ENCODE peak calls at places on chromosomes 16 and 17, in six cellular contexts. One of them, this sample, is unnamed. For H3K4me1, the result is how much of the 10 kb centered on the place peaks cover.

GRCh38 chr17:75557075-75557851 is 30.3 kb upstream of the MYO15B start:
- DNase-seq in testis: no peak
- DNase-seq in mammary epithelial cell: peak
- DNase-seq in lung: peak
- DNase-seq in SK-N-SH: peak
- DNase-seq in PC-3: peak
- DNase-seq in this sample: peak

GRCh38 chr17:57988301-57989010 is 402 bp upstream of the VEZF1 start:
- DNase-seq in SK-N-SH: peak
- DNase-seq in lung: peak
- DNase-seq in mammary epithelial cell: peak
- DNase-seq in PC-3: peak
- DNase-seq in testis: peak
- DNase-seq in this sample: peak

GRCh38 chr17:13594762-13595697 is 6.7 kb downstream of the HS3ST3A1 start:
- DNase-seq in lung: peak
- DNase-seq in PC-3: peak
- DNase-seq in mammary epithelial cell: peak
- DNase-seq in testis: peak
- DNase-seq in SK-N-SH: peak
- DNase-seq in this sample: no peak

GRCh38 chr17:39904990-39905288 is 13.5 kb downstream of the GSDMB start:
- DNase-seq in SK-N-SH: no peak
- DNase-seq in mammary epithelial cell: no peak
- DNase-seq in PC-3: no peak
- DNase-seq in lung: no peak
- DNase-seq in testis: no peak
- DNase-seq in this sample: no peak

GRCh38 chr17:40371261-40371929 is 6.9 kb upstream of the GJD3 start:
- DNase-seq in SK-N-SH: peak
- DNase-seq in lung: no peak
- DNase-seq in PC-3: no peak
- DNase-seq in testis: no peak
- DNase-seq in mammary epithelial cell: no peak
- DNase-seq in this sample: no peak

GRCh38 chr17:74547736-74548135 is 1.8 kb upstream of the CD300C start:
- DNase-seq in mammary epithelial cell: no peak
- DNase-seq in PC-3: peak
- DNase-seq in testis: no peak
- DNase-seq in SK-N-SH: no peak
- DNase-seq in lung: no peak
- DNase-seq in this sample: peak

GRCh38 chr17:57818066-57818465 is 31.8 kb downstream of the MRPS23 start:
- DNase-seq in mammary epithelial cell: no peak
- DNase-seq in PC-3: no peak
- DNase-seq in SK-N-SH: no peak
- DNase-seq in testis: no peak
- DNase-seq in lung: no peak
- DNase-seq in this sample: no peak

GRCh38 chr17:15446036-15446435 is 21.4 kb downstream of the CDRT4 start:
- DNase-seq in PC-3: no peak
- DNase-seq in SK-N-SH: no peak
- DNase-seq in lung: no peak
- DNase-seq in mammary epithelial cell: no peak
- DNase-seq in testis: peak
- DNase-seq in this sample: no peak

GRCh38 chr16:58499615-58500328 is at the start of gene NDRG4:
- DNase-seq in SK-N-SH: peak
- DNase-seq in PC-3: peak
- DNase-seq in lung: no peak
- DNase-seq in mammary epithelial cell: peak
- DNase-seq in testis: peak
- DNase-seq in this sample: peak

GRCh38 chr17:21239680-21240374 is 13.4 kb downstream of the NATD1 start:
- DNase-seq in PC-3: peak
- DNase-seq in mammary epithelial cell: no peak
- DNase-seq in lung: no peak
- DNase-seq in testis: no peak
- DNase-seq in SK-N-SH: peak
- DNase-seq in this sample: no peak

DNA sequence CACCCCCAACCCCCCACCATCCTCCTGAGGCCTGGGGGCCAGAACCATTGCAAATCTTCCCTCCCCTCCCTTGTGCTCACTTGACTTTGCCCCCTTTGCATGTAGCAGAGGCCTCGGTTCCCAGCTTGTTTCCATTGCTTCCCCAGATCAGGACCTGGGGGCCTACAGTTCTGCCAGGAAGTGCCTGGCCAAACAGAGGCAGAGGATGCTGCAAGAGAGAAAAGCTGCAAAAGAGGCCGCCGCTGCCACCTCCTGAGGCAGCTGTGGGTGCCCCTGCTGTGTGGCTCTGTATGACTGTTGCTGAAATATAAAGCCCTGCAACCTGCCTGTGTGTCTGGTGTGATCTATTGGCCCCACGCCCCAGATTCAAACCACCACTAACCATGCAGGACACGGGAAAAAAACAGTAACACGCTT is 2.3 kb downstream of the NDUFB10 start:
- DNase-seq in testis: no peak
- DNase-seq in lung: no peak
- DNase-seq in PC-3: no peak
- DNase-seq in mammary epithelial cell: no peak
- DNase-seq in SK-N-SH: no peak
- DNase-seq in this sample: no peak
- H3K4me1 ChIP-seq in testis: under half
- H3K4me1 ChIP-seq in lung: under half
- H3K4me1 ChIP-seq in PC-3: under half
- H3K4me1 ChIP-seq in mammary epithelial cell: under half
- H3K4me1 ChIP-seq in SK-N-SH: under half
- H3K4me1 ChIP-seq in this sample: under half

GRCh38 chr17:80612997-80613731 is 68.5 kb downstream of the RPTOR start:
- DNase-seq in mammary epithelial cell: no peak
- DNase-seq in lung: no peak
- DNase-seq in testis: no peak
- DNase-seq in PC-3: no peak
- DNase-seq in SK-N-SH: no peak
- DNase-seq in this sample: no peak
- H3K4me1 ChIP-seq in mammary epithelial cell: under half
- H3K4me1 ChIP-seq in lung: under half
- H3K4me1 ChIP-seq in testis: under half
- H3K4me1 ChIP-seq in PC-3: under half
- H3K4me1 ChIP-seq in SK-N-SH: under half
- H3K4me1 ChIP-seq in this sample: under half

DNA sequence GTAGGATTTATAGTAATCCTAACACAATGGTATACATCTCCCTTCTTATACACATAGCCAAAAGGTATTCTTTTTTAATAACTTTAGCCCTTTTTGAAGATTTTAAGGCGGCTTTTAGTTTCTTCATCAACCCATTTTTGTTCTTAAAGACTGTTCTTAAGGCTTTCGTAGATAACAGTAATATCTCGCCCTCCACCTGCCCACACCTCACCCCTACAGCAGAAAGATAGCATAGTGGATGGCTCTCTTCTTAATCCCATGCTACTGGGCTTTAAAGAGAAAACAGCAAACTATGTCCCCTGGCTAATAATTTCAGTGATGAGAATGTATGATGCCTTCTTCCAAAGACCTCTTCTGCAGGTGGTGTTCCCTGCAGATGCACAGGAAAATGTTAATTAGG is 8.6 kb downstream of the IGSF6 start:
- DNase-seq in testis: no peak
- DNase-seq in lung: no peak
- DNase-seq in SK-N-SH: no peak
- DNase-seq in mammary epithelial cell: no peak
- DNase-seq in PC-3: no peak
- DNase-seq in this sample: no peak
- H3K4me1 ChIP-seq in testis: under half
- H3K4me1 ChIP-seq in lung: under half
- H3K4me1 ChIP-seq in SK-N-SH: under half
- H3K4me1 ChIP-seq in mammary epithelial cell: under half
- H3K4me1 ChIP-seq in PC-3: under half
- H3K4me1 ChIP-seq in this sample: under half

GRCh38 chr17:81556863-81557262 is 4.7 kb upstream of the FAAP100 start:
- DNase-seq in mammary epithelial cell: no peak
- DNase-seq in testis: no peak
- DNase-seq in PC-3: no peak
- DNase-seq in lung: no peak
- DNase-seq in SK-N-SH: no peak
- DNase-seq in this sample: peak

GRCh38 chr17:81558941-81559806 is 7.0 kb upstream of the FAAP100 start:
- DNase-seq in testis: peak
- DNase-seq in SK-N-SH: no peak
- DNase-seq in mammary epithelial cell: no peak
- DNase-seq in PC-3: no peak
- DNase-seq in lung: no peak
- DNase-seq in this sample: peak

GRCh38 chr17:81556175-81556691 is 4.1 kb upstream of the FAAP100 start:
- DNase-seq in SK-N-SH: no peak
- DNase-seq in testis: no peak
- DNase-seq in PC-3: peak
- DNase-seq in mammary epithelial cell: no peak
- DNase-seq in lung: no peak
- DNase-seq in this sample: peak

GRCh38 chr17:81557276-81558114 is 5.3 kb upstream of the FAAP100 start:
- DNase-seq in lung: no peak
- DNase-seq in SK-N-SH: no peak
- DNase-seq in testis: no peak
- DNase-seq in mammary epithelial cell: no peak
- DNase-seq in PC-3: no peak
- DNase-seq in this sample: peak

GRCh38 chr17:81558115-81558468 is 5.9 kb upstream of the FAAP100 start:
- DNase-seq in SK-N-SH: no peak
- DNase-seq in mammary epithelial cell: no peak
- DNase-seq in testis: no peak
- DNase-seq in lung: no peak
- DNase-seq in PC-3: no peak
- DNase-seq in this sample: no peak
- H3K4me1 ChIP-seq in SK-N-SH: under half
- H3K4me1 ChIP-seq in mammary epithelial cell: under half
- H3K4me1 ChIP-seq in testis: under half
- H3K4me1 ChIP-seq in lung: under half
- H3K4me1 ChIP-seq in PC-3: under half
- H3K4me1 ChIP-seq in this sample: under half

GRCh38 chr17:19249681-19250080 is 12.5 kb downstream of the EPN2 start:
- DNase-seq in lung: no peak
- DNase-seq in mammary epithelial cell: no peak
- DNase-seq in PC-3: no peak
- DNase-seq in testis: peak
- DNase-seq in SK-N-SH: no peak
- DNase-seq in this sample: no peak
- H3K4me1 ChIP-seq in lung: under half
- H3K4me1 ChIP-seq in mammary epithelial cell: under half
- H3K4me1 ChIP-seq in PC-3: under half
- H3K4me1 ChIP-seq in testis: under half
- H3K4me1 ChIP-seq in SK-N-SH: under half
- H3K4me1 ChIP-seq in this sample: under half

DNA sequence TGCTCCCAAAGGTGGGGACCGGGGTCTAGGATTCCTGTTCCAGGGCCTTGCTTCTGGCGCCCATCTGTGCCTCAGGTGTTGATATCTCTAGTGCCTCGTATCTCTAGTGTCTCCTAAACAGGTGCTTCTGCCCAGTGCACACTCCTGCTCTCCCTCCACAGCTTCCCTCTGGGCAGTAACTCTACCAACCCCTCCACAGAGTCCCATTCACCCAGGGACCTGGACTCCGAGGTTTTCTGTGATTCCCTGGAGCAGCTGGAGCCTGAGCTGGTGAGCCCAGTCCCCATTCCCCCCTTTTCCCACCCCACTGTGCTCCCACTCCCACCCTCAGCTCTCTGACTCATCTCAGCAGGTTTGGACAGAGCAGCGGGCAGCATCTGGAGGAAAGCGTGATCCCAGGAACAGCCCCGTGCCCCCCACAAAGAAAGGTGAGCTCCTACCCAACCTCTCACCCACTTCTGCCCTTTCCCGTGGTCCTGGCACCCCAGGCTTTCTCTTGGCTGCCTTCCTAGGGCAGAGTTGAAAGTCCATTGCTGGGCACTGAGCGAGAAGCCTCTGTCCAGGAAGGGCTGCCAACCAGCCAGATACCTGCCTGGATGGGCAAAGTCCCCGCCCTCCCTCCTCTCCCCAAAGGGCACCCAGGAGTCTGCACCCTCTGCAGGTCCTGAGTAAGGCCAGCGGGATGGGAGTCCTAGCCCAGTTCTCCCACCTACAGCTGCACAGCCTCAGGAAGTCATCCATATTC is 2.2 kb downstream of the ACBD4 start:
- DNase-seq in SK-N-SH: no peak
- DNase-seq in mammary epithelial cell: no peak
- DNase-seq in testis: no peak
- DNase-seq in lung: no peak
- DNase-seq in PC-3: no peak
- DNase-seq in this sample: peak
- H3K4me1 ChIP-seq in SK-N-SH: under half
- H3K4me1 ChIP-seq in mammary epithelial cell: under half
- H3K4me1 ChIP-seq in testis: under half
- H3K4me1 ChIP-seq in lung: under half
- H3K4me1 ChIP-seq in PC-3: under half
- H3K4me1 ChIP-seq in this sample: under half

GRCh38 chr16:31451681-31452351 is 7.5 kb upstream of the ARMC5 start:
- DNase-seq in SK-N-SH: peak
- DNase-seq in lung: no peak
- DNase-seq in PC-3: peak
- DNase-seq in mammary epithelial cell: peak
- DNase-seq in testis: peak
- DNase-seq in this sample: peak
- H3K4me1 ChIP-seq in SK-N-SH: under half
- H3K4me1 ChIP-seq in lung: under half
- H3K4me1 ChIP-seq in PC-3: under half
- H3K4me1 ChIP-seq in mammary epithelial cell: under half
- H3K4me1 ChIP-seq in testis: under half
- H3K4me1 ChIP-seq in this sample: under half